ENCODE peak calls at places on chromosomes 12 and 14, in five cellular contexts. R is NT2/D1, W is HEK293T, T is HepG2, U is GM12878. Q is an unnamed sample.
A peak's percentile ranks its signal among the peaks of the same experiment; 100 is the strongest.

GRCh38 chr12:49664591-49665146 is 41.3 kb downstream of the PRPF40B start:
- DNase-seq in R (peak; percentile 27), T (no peak), U (no peak), W (no peak), Q (no peak)

GRCh38 chr14:105864651-105865265 is 338.4 kb downstream of the TMEM121 start:
- DNase-seq in W (no peak), U (no peak), T (no peak), R (no peak), Q (no peak)

GRCh38 chr12:31952418-31952817 is 6.8 kb upstream of the RESF1 start:
- DNase-seq in T (no peak), U (no peak), W (no peak), R (no peak), Q (no peak)

GRCh38 chr12:20483776-20484175 is 115.4 kb downstream of the PDE3A start:
- DNase-seq in R (no peak), W (no peak), T (no peak), U (no peak), Q (no peak)

GRCh38 chr12:123022846-123023245 is 42.4 kb downstream of the ARL6IP4 start:
- DNase-seq in T (no peak), U (no peak), R (no peak), W (no peak), Q (no peak)

GRCh38 chr12:40730281-40730680 is 38.0 kb downstream of the CNTN1 start:
- DNase-seq in T (no peak), W (no peak), R (no peak), U (no peak), Q (no peak)

GRCh38 chr12:66269757-66270383 is 32.4 kb upstream of the HELB start:
- DNase-seq in R (no peak), W (peak; percentile 55), U (peak; percentile 5), T (peak; percentile 40), Q (no peak)

GRCh38 chr12:56839489-56840442 is 76.6 kb downstream of the HSD17B6 start:
- DNase-seq in W (peak; percentile 54), T (peak; percentile 41), R (peak; percentile 48), U (peak; percentile 2), Q (peak; percentile 72)

GRCh38 chr14:73784988-73785313 is 66.7 kb upstream of the PTGR2 start:
- DNase-seq in U (no peak), R (no peak), W (no peak), T (no peak), Q (no peak)

GRCh38 chr14:73785336-73785833 is 66.2 kb upstream of the PTGR2 start:
- DNase-seq in T (peak; percentile 50), W (peak; percentile 49), R (no peak), U (no peak), Q (no peak)

GRCh38 chr14:73782623-73783022 is 68.4 kb upstream of the PNMA1 start:
- DNase-seq in W (no peak), T (no peak), R (no peak), U (no peak), Q (no peak)

GRCh38 chr14:73783107-73783727 is 68.4 kb upstream of the PTGR2 start:
- DNase-seq in W (no peak), T (peak; percentile 90), U (no peak), R (peak; percentile 44), Q (no peak)

GRCh38 chr14:73784065-73784987 is 67.3 kb upstream of the PTGR2 start:
- DNase-seq in W (no peak), R (no peak), T (no peak), U (no peak), Q (no peak)
- TF ChIP-seq SUZ12 in W (no peak), R (no peak), T (no peak), U (no peak), Q (no peak)

DNA sequence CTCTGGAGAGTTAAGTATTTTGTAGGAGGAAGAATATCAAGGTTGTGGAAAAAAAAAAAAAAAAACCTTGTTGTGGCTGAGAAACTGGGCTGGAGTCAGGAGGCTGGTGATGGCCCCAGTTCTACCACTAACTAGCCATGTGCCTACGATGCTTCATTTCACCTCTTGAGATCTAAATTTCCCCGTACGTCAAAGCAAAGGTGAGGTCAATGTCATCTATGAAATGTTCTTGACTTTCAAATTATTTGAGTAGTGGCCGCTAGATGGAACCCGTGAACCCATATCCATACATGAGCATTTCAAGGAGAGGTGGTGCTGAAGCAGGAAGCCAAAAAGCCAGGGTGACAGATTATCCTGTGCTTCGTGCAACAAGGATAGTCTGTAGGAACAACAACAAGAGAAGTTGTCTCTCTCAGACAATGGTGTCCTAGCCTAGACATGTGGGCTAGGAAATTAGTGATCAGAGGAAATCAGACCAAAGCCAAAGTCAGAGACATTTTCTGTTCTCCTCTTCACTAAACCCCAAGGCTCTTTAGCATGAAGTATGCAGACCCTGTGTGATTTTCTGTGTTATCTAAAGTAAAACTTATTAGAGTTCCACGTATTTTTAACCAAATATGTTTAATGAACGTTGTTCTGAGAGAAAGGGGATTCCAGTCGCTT is 95.5 kb upstream of the ETV6 start:
- DNase-seq in T (peak; percentile 34), R (peak; percentile 93), U (peak; percentile 88), W (peak; percentile 73), Q (peak; percentile 29)
- TF ChIP-seq SUZ12 in T (no peak), R (no peak), U (no peak), W (no peak), Q (no peak)

DNA sequence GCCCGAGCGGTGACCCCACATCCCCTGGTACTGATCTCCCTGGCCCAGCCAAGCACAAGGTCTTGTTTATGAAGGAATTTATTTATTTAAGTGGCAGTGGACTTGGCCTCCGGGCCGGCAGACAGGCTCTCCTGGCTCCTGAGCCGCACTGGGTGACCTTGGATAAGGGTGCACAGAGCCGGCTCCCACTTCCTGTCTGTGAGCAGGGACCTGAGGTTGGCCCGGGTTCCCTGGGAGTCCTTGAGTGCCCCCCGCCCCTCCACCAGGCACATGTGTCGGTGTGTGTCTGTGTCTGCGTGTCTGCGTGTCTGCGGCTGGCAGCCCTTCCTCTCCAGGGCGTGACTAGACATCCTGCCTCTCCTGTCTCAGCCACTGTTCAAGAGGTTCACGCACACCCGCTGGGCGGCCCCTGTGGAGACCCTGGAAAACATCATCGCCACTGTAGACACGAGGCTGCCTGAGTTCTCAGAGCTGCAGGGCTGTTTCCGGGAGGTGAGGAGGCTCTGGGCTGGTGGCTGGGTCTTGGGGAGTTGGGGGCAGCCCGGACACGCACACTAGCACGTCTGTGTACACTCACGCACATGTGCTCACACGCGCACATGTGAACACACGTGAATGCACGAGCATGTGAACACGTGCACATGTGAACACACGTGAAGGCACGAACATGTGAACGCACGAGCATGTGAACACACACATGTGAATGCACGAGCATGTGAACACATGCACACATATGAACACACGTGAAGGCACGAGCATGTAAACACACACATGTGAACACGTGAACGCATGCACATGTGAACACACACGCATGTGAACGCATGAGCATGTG is 9.3 kb downstream of the TNFAIP2 start:
- DNase-seq in W (no peak), U (no peak), R (no peak), T (peak; percentile 62), Q (no peak)
- TF ChIP-seq SUZ12 in W (no peak), U (no peak), R (no peak), T (no peak), Q (no peak)

GRCh38 chr14:101058571-101058970 is 155.0 kb upstream of the RTL1 start:
- DNase-seq in U (no peak), T (no peak), R (no peak), W (no peak), Q (no peak)
- TF ChIP-seq SUZ12 in U (no peak), T (no peak), R (no peak), W (no peak), Q (no peak)